ENCODE peak calls at places on chromosomes 7 and 10, in eight cellular contexts. E is ovary, L is A549, M is heart left ventricle, H is psoas muscle, K is tibial artery, R is tibial nerve, G is sigmoid colon. B is an unnamed sample.

GRCh38 chr10:5447611-5448071 is 35.3 kb downstream of the NET1 start:
- DNase-seq in E (no peak), L (no peak), M (no peak), H (no peak), K (no peak), R (no peak), G (no peak), B (no peak)

GRCh38 chr7:22083711-22084289 is 138.1 kb upstream of the CDCA7L start:
- DNase-seq in E (no peak), L (no peak), M (no peak), H (no peak), K (no peak), R (no peak), G (no peak), B (no peak)

GRCh38 chr7:150715738-150716137 is 675 bp upstream of the GIMAP1 start:
- DNase-seq in E (no peak), L (no peak), M (no peak), H (no peak), K (no peak), R (no peak), G (no peak), B (no peak)

GRCh38 chr10:88759366-88760101 is at the start of gene LIPN:
- DNase-seq in E (no peak), L (no peak), M (no peak), H (no peak), K (no peak), R (no peak), G (peak; percentile 48), B (peak; percentile 6)

GRCh38 chr10:130579913-130580312 is 443.7 kb downstream of the GLRX3 start:
- DNase-seq in E (no peak), L (no peak), M (no peak), H (no peak), K (no peak), R (no peak), G (no peak), B (no peak)

GRCh38 chr10:60122190-60122589 is 215.8 kb upstream of the CCDC6 start:
- DNase-seq in E (no peak), L (no peak), M (no peak), H (no peak), K (no peak), R (no peak), G (no peak), B (no peak)

GRCh38 chr7:37333075-37333474 is 115.6 kb downstream of the ELMO1 start:
- DNase-seq in E (no peak), L (no peak), M (no peak), H (no peak), K (no peak), R (no peak), G (no peak), B (no peak)

GRCh38 chr7:33107136-33108066 is 1.8 kb downstream of the RP9 start:
- DNase-seq in E (no peak), L (peak; percentile 18), M (no peak), H (no peak), K (no peak), R (no peak), G (no peak), B (no peak)

GRCh38 chr7:108144931-108145330 is 14.8 kb upstream of the LAMB4 start:
- DNase-seq in E (no peak), L (no peak), M (no peak), H (no peak), K (no peak), R (no peak), G (no peak), B (no peak)

GRCh38 chr10:93077860-93078337 is 4.2 kb downstream of the CYP26A1 start:
- DNase-seq in E (no peak), L (no peak), M (no peak), H (no peak), K (no peak), R (no peak), G (no peak), B (no peak)

GRCh38 chr10:8431511-8431910 is 377.0 kb downstream of the GATA3 start:
- DNase-seq in E (no peak), L (no peak), M (no peak), H (no peak), K (no peak), R (no peak), G (no peak), B (no peak)

GRCh38 chr7:32088336-32088975 is 18.2 kb upstream of the PDE1C start:
- DNase-seq in E (no peak), L (no peak), M (no peak), H (no peak), K (no peak), R (no peak), G (no peak), B (no peak)

GRCh38 chr7:141549582-141549981 is 1.6 kb upstream of the AGK start:
- DNase-seq in E (no peak), L (no peak), M (no peak), H (no peak), K (no peak), R (no peak), G (no peak), B (no peak)

GRCh38 chr10:124523886-124524285 is 62.3 kb downstream of the LHPP start:
- DNase-seq in E (no peak), L (no peak), M (no peak), H (no peak), K (no peak), R (no peak), G (no peak), B (peak; percentile 21)

GRCh38 chr7:135645296-135645904 is 16.9 kb upstream of the STMP1 start:
- DNase-seq in E (no peak), L (peak; percentile 32), M (no peak), H (no peak), K (no peak), R (no peak), G (no peak), B (peak; percentile 48)

GRCh38 chr10:43596546-43596945 is 9.7 kb upstream of the ZNF485 start:
- DNase-seq in E (no peak), L (no peak), M (no peak), H (no peak), K (no peak), R (no peak), G (no peak), B (no peak)

DNA sequence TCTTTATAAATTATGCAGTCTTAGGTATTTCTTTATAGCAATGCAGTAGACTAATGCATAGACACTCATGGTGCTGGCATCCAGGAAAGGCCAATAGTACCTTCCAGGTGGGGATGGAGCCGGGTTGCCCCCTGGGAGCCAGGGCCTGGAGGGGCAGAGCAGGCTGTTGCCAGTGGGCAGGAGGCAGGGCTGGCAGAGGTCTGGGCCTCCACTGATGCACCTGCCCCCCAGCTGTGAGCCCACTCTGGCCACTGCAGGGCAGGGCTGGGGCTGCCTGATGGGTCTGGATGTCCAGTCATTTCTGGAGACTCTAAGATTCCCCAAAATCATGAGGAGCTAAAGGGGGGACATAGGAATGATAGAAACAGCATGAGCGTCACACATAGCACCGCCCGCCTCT is 66.7 kb downstream of the MICALL2 start:
- DNase-seq in E (no peak), L (no peak), M (no peak), H (no peak), K (no peak), R (no peak), G (no peak), B (no peak)
- H3K4me1 ChIP-seq in E (no peaks in the 10 kb centered on the region), L (no peaks in the 10 kb centered on the region), M (no peaks in the 10 kb centered on the region), H (no peaks in the 10 kb centered on the region), K (no peaks in the 10 kb centered on the region), R (no peaks in the 10 kb centered on the region), G (no peaks in the 10 kb centered on the region), B (no peaks in the 10 kb centered on the region)

GRCh38 chr7:76231071-76231470 is 29.4 kb downstream of the SRRM3 start:
- DNase-seq in E (no peak), L (no peak), M (no peak), H (no peak), K (no peak), R (no peak), G (no peak), B (no peak)
- H3K4me3 ChIP-seq in E (no peak overlapping the region), L (no peak overlapping the region), M (no peak overlapping the region), H (no peak overlapping the region), K (no peak overlapping the region), R (no peak overlapping the region), G (no peak overlapping the region), B (no peak overlapping the region)

DNA sequence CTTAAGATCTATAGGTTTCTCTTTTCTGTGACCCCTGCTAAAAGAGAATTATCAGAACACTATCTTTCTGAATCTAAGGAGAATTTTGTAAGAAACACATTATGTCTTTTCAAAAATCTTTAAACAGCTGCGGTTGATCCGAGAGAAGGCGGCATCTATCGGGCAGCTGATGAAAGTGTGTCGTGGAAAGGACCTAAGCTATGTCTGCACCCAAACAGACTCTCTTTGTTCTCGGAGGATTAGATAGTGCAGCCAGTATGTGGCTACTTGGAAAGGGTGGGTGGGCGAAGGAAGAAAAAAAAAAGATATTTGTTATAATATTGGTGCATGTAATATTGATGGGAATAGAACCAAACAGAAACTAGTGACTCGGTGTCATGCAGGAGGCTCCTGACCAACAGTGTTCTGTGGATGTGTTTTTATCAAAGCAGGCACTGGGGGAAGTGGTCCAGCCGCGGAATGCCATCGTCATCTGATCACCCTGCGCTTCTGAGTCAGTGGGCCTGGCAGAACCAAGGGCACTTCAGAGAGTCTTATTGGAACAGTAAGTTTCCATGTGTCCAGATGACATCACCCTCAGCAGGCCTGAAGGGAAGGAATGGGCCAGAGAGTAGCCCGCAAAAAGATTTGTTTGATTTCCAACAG is 509.7 kb upstream of the AKR1E2 start:
- DNase-seq in E (no peak), L (no peak), M (no peak), H (peak; percentile 29), K (peak; percentile 76), R (peak; percentile 26), G (peak; percentile 76), B (no peak)
- TF ChIP-seq CTCF in E (no peak), L (no peak), M (no peak), H (peak; percentile 17), K (no peak), R (peak; percentile 46), G (no peak), B (no peak)

DNA sequence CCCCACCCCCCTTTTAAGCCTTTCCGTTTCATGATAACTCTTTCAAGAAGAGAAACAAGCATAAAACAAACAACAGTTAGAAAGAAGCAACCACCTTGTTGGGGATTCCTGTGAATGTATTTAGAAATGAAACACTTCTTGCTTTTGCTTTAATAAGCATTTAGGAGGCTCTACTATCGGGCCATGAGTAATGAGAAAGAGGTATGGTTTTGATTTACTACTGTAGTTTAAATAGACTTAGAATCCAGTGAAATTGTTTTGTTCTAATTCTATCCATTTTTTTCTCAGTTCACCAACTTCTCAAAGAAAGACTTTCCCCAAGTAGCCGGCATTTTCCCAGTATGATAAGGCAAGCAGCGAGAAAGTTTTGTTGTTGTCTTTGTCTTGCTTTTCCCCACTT is 168.7 kb upstream of the HABP2 start:
- DNase-seq in E (no peak), L (no peak), M (no peak), H (no peak), K (no peak), R (no peak), G (no peak), B (no peak)
- H3K4me1 ChIP-seq in E (peaks cover 8% of the 10 kb centered on the region), L (peaks cover 17% of the 10 kb centered on the region), M (no peaks in the 10 kb centered on the region), H (no peaks in the 10 kb centered on the region), K (peaks cover 66% of the 10 kb centered on the region), R (peaks cover 7% of the 10 kb centered on the region), G (peaks cover 36% of the 10 kb centered on the region), B (no peaks in the 10 kb centered on the region)